ENCODE peak calls at places on chromosome 7, in five cellular contexts. V, X, T, O and B are unnamed samples.
A peak's percentile ranks its signal among the peaks of the same experiment; 100 is the strongest.

GRCh38 chr7:8396294-8396693 is 37.1 kb upstream of the NXPH1 start:
- DNase-seq in X (no peak), T (no peak), O (no peak), V (no peak), B (no peak)

GRCh38 chr7:897771-898376 is 21.5 kb downstream of the GET4 start:
- DNase-seq in X (no peak), T (no peak), V (peak; percentile 21), O (no peak), B (no peak)

GRCh38 chr7:143882020-143882610 is 19.9 kb downstream of the TCAF1 start:
- DNase-seq in V (peak; percentile 91), O (no peak), X (no peak), T (peak; percentile 59), B (no peak)

GRCh38 chr7:73341877-73342276 is 13.9 kb downstream of the FKBP6 start:
- DNase-seq in V (peak; percentile 84), O (no peak), X (no peak), T (peak; percentile 91), B (no peak)

GRCh38 chr7:111835066-111835465 is 272.8 kb upstream of the IMMP2L start:
- DNase-seq in V (peak; percentile 79), T (peak; percentile 89), X (no peak), O (no peak), B (no peak)

GRCh38 chr7:30171753-30172447 is 37.1 kb downstream of the MTURN start:
- DNase-seq in O (no peak), X (no peak), V (no peak), T (peak; percentile 26), B (no peak)

GRCh38 chr7:30815016-30815854 is 44.0 kb downstream of the MINDY4 start:
- DNase-seq in T (no peak), O (no peak), V (peak; percentile 72), X (peak; percentile 88), B (no peak)

GRCh38 chr7:150368884-150369739 is 490 bp downstream of the REPIN1 start:
- DNase-seq in V (peak; percentile 75), T (peak; percentile 67), O (peak; percentile 87), X (peak; percentile 83), B (peak; percentile 70)

GRCh38 chr7:73850781-73851207 is 8.5 kb upstream of the METTL27 start:
- DNase-seq in O (no peak), V (peak; percentile 97), X (peak; percentile 79), T (peak; percentile 99), B (no peak)

GRCh38 chr7:106346678-106347217 is 62.0 kb upstream of the NAMPT start:
- DNase-seq in V (peak; percentile 93), T (peak; percentile 97), X (no peak), O (no peak), B (peak; percentile 45)

GRCh38 chr7:142795339-142795863 is 24.6 kb downstream of the PRSS2 start:
- DNase-seq in O (no peak), T (no peak), X (peak; percentile 52), V (no peak), B (peak; percentile 74)

GRCh38 chr7:151454932-151455530 is 15.1 kb upstream of the CRYGN start:
- DNase-seq in V (no peak), X (no peak), T (no peak), O (no peak), B (no peak)

GRCh38 chr7:46583606-46584005 is 662.5 kb upstream of the IGFBP3 start:
- DNase-seq in V (no peak), O (no peak), X (no peak), T (no peak), B (no peak)

GRCh38 chr7:141291541-141291940 is 217.7 kb downstream of the TMEM178B start:
- DNase-seq in V (no peak), X (no peak), T (no peak), O (no peak), B (no peak)

GRCh38 chr7:149202831-149203231 is 7.5 kb downstream of the ZNF282 start:
- DNase-seq in X (no peak), O (no peak), T (peak; percentile 31), V (peak; percentile 25), B (no peak)

GRCh38 chr7:125934539-125934938 is 1004.9 kb upstream of the POT1 start:
- DNase-seq in O (no peak), T (no peak), V (no peak), X (no peak), B (no peak)

GRCh38 chr7:139543801-139544603 is 20.5 kb downstream of the CLEC2L start:
- DNase-seq in X (no peak), T (no peak), O (peak; percentile 49), V (no peak), B (no peak)

GRCh38 chr7:114979388-114979787 is 57.5 kb downstream of the MDFIC start:
- DNase-seq in O (no peak), X (peak; percentile 67), T (peak; percentile 47), V (peak; percentile 92), B (no peak)

GRCh38 chr7:128842674-128843641 is 12.8 kb downstream of the FLNC start:
- DNase-seq in T (no peak), V (no peak), O (no peak), X (no peak), B (no peak)

GRCh38 chr7:139776486-139777303 is 1.1 kb downstream of the HIPK2 start:
- DNase-seq in X (no peak), T (peak; percentile 54), V (peak; percentile 50), O (peak; percentile 47), B (peak; percentile 21)

GRCh38 chr7:117124585-117125220 is 171.4 kb downstream of the ST7 start:
- DNase-seq in T (peak; percentile 97), V (peak; percentile 88), O (peak; percentile 80), X (peak; percentile 92), B (peak; percentile 62)

GRCh38 chr7:36638586-36639265 is 85.6 kb downstream of the AOAH start:
- DNase-seq in O (no peak), V (no peak), T (no peak), X (no peak), B (no peak)
- H3K4me1 ChIP-seq in O (no peaks in the 10 kb centered on the region), V (no peaks in the 10 kb centered on the region), T (no peaks in the 10 kb centered on the region), X (no peaks in the 10 kb centered on the region), B (peaks cover 58% of the 10 kb centered on the region)

DNA sequence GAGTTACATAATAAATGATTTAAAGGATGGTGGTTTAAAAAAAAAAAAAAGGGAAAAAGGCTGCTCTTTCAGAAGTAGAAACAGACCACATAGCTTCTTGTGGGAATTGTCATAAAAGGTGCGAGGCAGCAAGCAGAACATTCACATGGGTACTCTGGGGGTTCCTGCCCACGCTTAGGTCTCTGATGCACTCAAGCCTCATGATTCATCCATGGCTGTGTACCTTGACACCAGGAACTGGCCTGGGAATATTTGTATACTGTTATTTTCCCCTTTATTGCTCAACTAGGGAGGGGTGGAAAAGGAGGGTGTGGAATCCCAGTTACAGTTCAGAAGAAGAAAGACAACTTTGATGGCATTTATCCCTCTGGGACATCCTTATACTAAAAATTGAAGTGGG is 4.0 kb downstream of the PON2 start:
- DNase-seq in O (no peak), T (peak; percentile 19), X (no peak), V (peak; percentile 35), B (no peak)
- H3K4me3 ChIP-seq in O (no peak overlapping the region), T (no peak overlapping the region), X (no peak overlapping the region), V (no peak overlapping the region), B (no peak overlapping the region)

GRCh38 chr7:76302299-76303056 is at the start of gene HSPB1:
- DNase-seq in X (peak; percentile 99), T (peak; percentile 84), O (peak; percentile 95), V (peak; percentile 95), B (peak; percentile 33)

GRCh38 chr7:76301000-76301399 is 1.5 kb upstream of the HSPB1 start:
- DNase-seq in T (no peak), X (no peak), V (no peak), O (no peak), B (no peak)

GRCh38 chr7:76296743-76297740 is 5.4 kb upstream of the HSPB1 start:
- DNase-seq in T (peak; percentile 93), V (peak; percentile 95), X (peak; percentile 89), O (no peak), B (no peak)

GRCh38 chr7:76303057-76303828 is 770 bp downstream of the HSPB1 start:
- DNase-seq in X (peak; percentile 88), V (peak; percentile 97), T (peak; percentile 92), O (peak; percentile 98), B (peak; percentile 73)

GRCh38 chr7:76300210-76300731 is 2.2 kb upstream of the HSPB1 start:
- DNase-seq in O (no peak), X (no peak), T (peak; percentile 82), V (peak; percentile 59), B (no peak)
- H3K4me1 ChIP-seq in O (peaks cover 13% of the 10 kb centered on the region), X (peaks cover 27% of the 10 kb centered on the region), T (peaks cover 22% of the 10 kb centered on the region), V (no peaks in the 10 kb centered on the region), B (peaks cover 7% of the 10 kb centered on the region)

DNA sequence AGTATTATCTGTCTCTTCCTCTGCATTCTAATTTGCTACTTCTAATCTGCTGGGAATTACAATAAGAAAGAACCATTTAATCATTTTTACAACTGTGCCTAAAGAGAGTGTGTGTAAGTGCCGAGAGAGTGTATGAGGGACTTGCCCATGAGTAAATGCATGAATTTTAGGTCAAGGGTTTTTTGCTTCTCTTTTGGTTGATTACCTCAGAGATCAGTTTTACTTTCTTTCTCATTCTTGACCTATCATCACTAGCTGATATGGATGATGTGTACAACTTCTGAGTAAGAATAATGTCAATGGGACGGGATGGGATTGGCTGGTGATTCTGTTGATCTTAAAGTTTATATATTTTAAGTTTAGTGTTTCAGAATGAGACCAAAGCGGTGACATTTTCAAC is 47.8 kb downstream of the IKZF1 start:
- DNase-seq in V (no peak), T (no peak), O (no peak), X (no peak), B (no peak)
- H3K4me3 ChIP-seq in V (no peak overlapping the region), T (no peak overlapping the region), O (no peak overlapping the region), X (no peak overlapping the region), B (peak overlapping the region; percentile 47)